ENCODE peak calls at places on chromosomes 3 and 15, in four cellular contexts. One of them, this sample, is unnamed.

GRCh38 chr3:107184375-107184774 is 192.9 kb upstream of the CCDC54 start:
- DNase-seq in A549: no peak
- DNase-seq in HepG2: no peak
- DNase-seq in IMR-90: peak
- DNase-seq in this sample: no peak

GRCh38 chr3:159620281-159620680 is 368.4 kb upstream of the IL12A start:
- DNase-seq in A549: no peak
- DNase-seq in HepG2: no peak
- DNase-seq in IMR-90: no peak
- DNase-seq in this sample: no peak

GRCh38 chr3:115626006-115626409 is 2.7 kb downstream of the GAP43 start:
- DNase-seq in A549: no peak
- DNase-seq in HepG2: no peak
- DNase-seq in IMR-90: no peak
- DNase-seq in this sample: no peak

GRCh38 chr3:180433172-180433571 is 168.8 kb upstream of the TTC14 start:
- DNase-seq in A549: no peak
- DNase-seq in HepG2: no peak
- DNase-seq in IMR-90: peak
- DNase-seq in this sample: no peak

GRCh38 chr15:98503970-98504369 is 144.4 kb upstream of the IGF1R start:
- DNase-seq in A549: no peak
- DNase-seq in HepG2: no peak
- DNase-seq in IMR-90: peak
- DNase-seq in this sample: no peak

GRCh38 chr3:166829896-166830295 is 550.2 kb downstream of the ZBBX start:
- DNase-seq in A549: peak
- DNase-seq in HepG2: peak
- DNase-seq in IMR-90: no peak
- DNase-seq in this sample: no peak

GRCh38 chr15:61051570-61052031 is 177.5 kb downstream of the RORA start:
- DNase-seq in A549: peak
- DNase-seq in HepG2: peak
- DNase-seq in IMR-90: peak
- DNase-seq in this sample: no peak

GRCh38 chr15:93319121-93319814 is 230.3 kb upstream of the RGMA start:
- DNase-seq in A549: no peak
- DNase-seq in HepG2: no peak
- DNase-seq in IMR-90: no peak
- DNase-seq in this sample: peak

GRCh38 chr3:31011383-31011782 is 116.9 kb upstream of the GADL1 start:
- DNase-seq in A549: no peak
- DNase-seq in HepG2: no peak
- DNase-seq in IMR-90: no peak
- DNase-seq in this sample: no peak

GRCh38 chr3:45105855-45106655 is 40.1 kb downstream of the CDCP1 start:
- DNase-seq in A549: no peak
- DNase-seq in HepG2: no peak
- DNase-seq in IMR-90: peak
- DNase-seq in this sample: peak

GRCh38 chr3:9316881-9317341 is 45.9 kb upstream of the THUMPD3 start:
- DNase-seq in A549: no peak
- DNase-seq in HepG2: no peak
- DNase-seq in IMR-90: peak
- DNase-seq in this sample: no peak

GRCh38 chr15:64847016-64847415 is 5.3 kb downstream of the PLEKHO2 start:
- DNase-seq in A549: no peak
- DNase-seq in HepG2: no peak
- DNase-seq in IMR-90: no peak
- DNase-seq in this sample: no peak

GRCh38 chr3:45140392-45140791 is 5.8 kb downstream of the CDCP1 start:
- DNase-seq in A549: no peak
- DNase-seq in HepG2: no peak
- DNase-seq in IMR-90: peak
- DNase-seq in this sample: no peak

GRCh38 chr3:72035606-72036005 is 250.7 kb upstream of the PROK2 start:
- DNase-seq in A549: no peak
- DNase-seq in HepG2: no peak
- DNase-seq in IMR-90: no peak
- DNase-seq in this sample: no peak

GRCh38 chr3:197454014-197454413 is 101.8 kb downstream of the BDH1 start:
- DNase-seq in A549: no peak
- DNase-seq in HepG2: peak
- DNase-seq in IMR-90: no peak
- DNase-seq in this sample: no peak

GRCh38 chr3:13452490-13453335 is 27.4 kb upstream of the HDAC11 start:
- DNase-seq in A549: peak
- DNase-seq in HepG2: peak
- DNase-seq in IMR-90: peak
- DNase-seq in this sample: peak

GRCh38 chr3:124467980-124468902 is 262.0 kb upstream of the UMPS start:
- DNase-seq in A549: peak
- DNase-seq in HepG2: peak
- DNase-seq in IMR-90: peak
- DNase-seq in this sample: peak

GRCh38 chr3:15286022-15286421 is 46.4 kb downstream of the SH3BP5 start:
- DNase-seq in A549: no peak
- DNase-seq in HepG2: no peak
- DNase-seq in IMR-90: no peak
- DNase-seq in this sample: no peak

GRCh38 chr15:48777645-48778337 is 33.1 kb downstream of the CEP152 start:
- DNase-seq in A549: no peak
- DNase-seq in HepG2: no peak
- DNase-seq in IMR-90: peak
- DNase-seq in this sample: no peak

GRCh38 chr3:61684386-61684785 is 123.0 kb downstream of the PTPRG start:
- DNase-seq in A549: no peak
- DNase-seq in HepG2: no peak
- DNase-seq in IMR-90: no peak
- DNase-seq in this sample: no peak

GRCh38 chr3:122255757-122256439 is 69.2 kb upstream of the CSTA start:
- DNase-seq in A549: no peak
- DNase-seq in HepG2: peak
- DNase-seq in IMR-90: peak
- DNase-seq in this sample: no peak

GRCh38 chr15:44719293-44719999 is 8.1 kb downstream of the B2M start:
- DNase-seq in A549: no peak
- DNase-seq in HepG2: peak
- DNase-seq in IMR-90: peak
- DNase-seq in this sample: no peak

GRCh38 chr3:121918779-121919483 is 24.7 kb downstream of the SLC15A2 start:
- DNase-seq in A549: no peak
- DNase-seq in HepG2: no peak
- DNase-seq in IMR-90: peak
- DNase-seq in this sample: no peak

GRCh38 chr15:62639906-62640605 is 402.5 kb upstream of the TPM1 start:
- DNase-seq in A549: no peak
- DNase-seq in HepG2: no peak
- DNase-seq in IMR-90: no peak
- DNase-seq in this sample: no peak

GRCh38 chr3:184380210-184380626 is 364 bp downstream of the CHRD start:
- DNase-seq in A549: peak
- DNase-seq in HepG2: peak
- DNase-seq in IMR-90: no peak
- DNase-seq in this sample: peak

GRCh38 chr3:188051801-188052228 is 102.1 kb upstream of the LPP start:
- DNase-seq in A549: no peak
- DNase-seq in HepG2: no peak
- DNase-seq in IMR-90: no peak
- DNase-seq in this sample: no peak

GRCh38 chr3:104831076-104831475 is 535.6 kb upstream of the ALCAM start:
- DNase-seq in A549: no peak
- DNase-seq in HepG2: no peak
- DNase-seq in IMR-90: peak
- DNase-seq in this sample: no peak

GRCh38 chr3:121574449-121574848 is 6.7 kb downstream of the ARGFX start:
- DNase-seq in A549: no peak
- DNase-seq in HepG2: peak
- DNase-seq in IMR-90: peak
- DNase-seq in this sample: peak

GRCh38 chr15:45648521-45649200 is 13.8 kb downstream of the SQOR start:
- DNase-seq in A549: peak
- DNase-seq in HepG2: peak
- DNase-seq in IMR-90: peak
- DNase-seq in this sample: no peak

GRCh38 chr3:134937256-134938023 is 142.4 kb downstream of the EPHB1 start:
- DNase-seq in A549: no peak
- DNase-seq in HepG2: no peak
- DNase-seq in IMR-90: no peak
- DNase-seq in this sample: no peak

GRCh38 chr3:190807719-190808375 is 54.6 kb downstream of the GMNC start:
- DNase-seq in A549: no peak
- DNase-seq in HepG2: peak
- DNase-seq in IMR-90: no peak
- DNase-seq in this sample: no peak

GRCh38 chr3:160183375-160184076 is 41.7 kb upstream of the C3orf80 start:
- DNase-seq in A549: no peak
- DNase-seq in HepG2: no peak
- DNase-seq in IMR-90: peak
- DNase-seq in this sample: no peak

GRCh38 chr3:110814170-110815007 is 257.2 kb upstream of the NECTIN3 start:
- DNase-seq in A549: no peak
- DNase-seq in HepG2: no peak
- DNase-seq in IMR-90: peak
- DNase-seq in this sample: no peak

DNA sequence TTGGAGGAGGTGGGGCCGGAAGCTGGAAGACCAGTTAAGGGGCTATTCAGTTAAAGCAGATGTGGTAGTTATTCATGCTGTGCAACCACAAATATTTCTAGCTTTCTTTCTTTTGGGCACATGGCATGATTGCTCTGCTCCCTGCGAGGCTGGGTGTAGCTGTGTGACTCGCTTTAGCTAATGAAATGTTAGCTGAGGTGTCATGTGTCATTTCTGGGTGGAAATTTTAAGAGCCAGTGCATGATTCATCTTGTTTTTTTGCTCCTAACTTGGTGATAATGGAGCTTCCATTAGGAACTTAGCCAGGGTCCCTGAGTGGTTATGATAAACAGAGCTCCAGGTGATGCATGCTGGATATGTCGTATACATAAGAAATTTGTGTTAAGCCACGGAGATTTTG is 300.6 kb downstream of the SATB1 start:
- DNase-seq in A549: no peak
- DNase-seq in HepG2: no peak
- DNase-seq in IMR-90: peak
- DNase-seq in this sample: no peak
- TF ChIP-seq SMC3 in A549: no peak
- TF ChIP-seq SMC3 in HepG2: no peak
- TF ChIP-seq SMC3 in IMR-90: no peak
- TF ChIP-seq SMC3 in this sample: no peak

DNA sequence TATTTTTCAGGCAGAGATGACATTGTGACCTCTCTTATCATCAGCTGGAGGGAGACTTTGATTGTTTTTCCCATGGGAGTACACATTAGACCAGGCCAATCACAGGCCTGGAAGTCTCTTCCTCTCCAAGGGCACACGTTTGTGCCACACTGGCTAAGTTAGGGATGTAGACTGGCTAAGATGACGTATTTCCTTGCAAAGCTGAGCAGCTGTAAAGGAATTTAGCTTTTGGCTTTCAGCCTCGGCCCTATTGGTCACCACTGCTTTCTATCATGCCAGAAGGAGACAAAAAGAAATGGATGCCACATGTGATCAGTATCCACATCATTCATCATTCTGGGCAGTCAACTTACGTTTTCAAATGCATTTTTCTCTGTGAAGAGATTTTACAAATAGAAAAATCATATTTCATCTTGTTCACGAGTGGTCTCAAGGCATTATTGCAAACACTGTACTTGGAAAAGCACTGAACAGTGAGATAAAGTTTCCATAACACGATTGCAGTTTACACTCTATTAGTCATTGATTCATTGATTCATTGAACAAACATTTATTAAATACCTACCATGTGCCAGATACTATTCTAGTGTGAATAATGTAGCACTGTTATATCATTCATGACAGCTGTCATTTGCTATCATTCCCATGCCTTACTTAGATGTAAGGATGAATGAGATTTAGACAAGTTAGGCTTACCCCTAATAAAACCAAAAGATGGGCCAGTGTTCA is 27.0 kb upstream of the RNF7 start:
- DNase-seq in A549: no peak
- DNase-seq in HepG2: no peak
- DNase-seq in IMR-90: peak
- DNase-seq in this sample: no peak
- TF ChIP-seq MAZ in A549: no peak
- TF ChIP-seq MAZ in HepG2: no peak
- TF ChIP-seq MAZ in IMR-90: no peak
- TF ChIP-seq MAZ in this sample: no peak

GRCh38 chr3:101635954-101636798 is 40.8 kb downstream of the ZBTB11 start:
- DNase-seq in A549: peak
- DNase-seq in HepG2: peak
- DNase-seq in IMR-90: peak
- DNase-seq in this sample: peak

GRCh38 chr3:101639280-101639963 is 37.5 kb downstream of the ZBTB11 start:
- DNase-seq in A549: no peak
- DNase-seq in HepG2: no peak
- DNase-seq in IMR-90: no peak
- DNase-seq in this sample: no peak

GRCh38 chr3:101640256-101640655 is 36.7 kb downstream of the ZBTB11 start:
- DNase-seq in A549: no peak
- DNase-seq in HepG2: no peak
- DNase-seq in IMR-90: no peak
- DNase-seq in this sample: no peak

GRCh38 chr3:101637461-101637860 is 39.5 kb downstream of the ZBTB11 start:
- DNase-seq in A549: no peak
- DNase-seq in HepG2: no peak
- DNase-seq in IMR-90: no peak
- DNase-seq in this sample: peak

DNA sequence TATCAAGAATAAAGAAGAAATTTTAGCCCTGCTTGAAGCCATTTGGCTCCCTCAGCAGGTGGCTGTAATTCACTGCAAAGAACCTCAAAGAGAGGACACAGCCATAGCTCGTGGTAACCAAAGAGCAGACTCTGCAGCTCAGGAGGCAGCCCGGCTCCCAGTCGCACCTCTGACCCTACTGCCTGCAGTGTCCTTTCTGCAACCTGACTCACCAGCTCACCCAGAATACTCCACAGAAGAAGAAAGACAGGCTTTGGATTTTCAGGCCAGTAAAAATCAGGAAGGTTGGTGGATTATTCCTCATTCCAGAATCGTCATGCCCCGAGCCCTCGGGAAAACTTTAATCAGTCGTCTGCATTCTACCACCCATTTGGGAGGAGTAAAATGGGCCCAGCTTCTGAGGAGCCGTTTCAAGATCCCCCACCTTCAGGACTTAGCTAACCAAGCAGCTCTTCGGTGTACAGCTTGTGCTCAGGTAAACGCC is 38.6 kb downstream of the ZBTB11 start:
- DNase-seq in A549: no peak
- DNase-seq in HepG2: peak
- DNase-seq in IMR-90: no peak
- DNase-seq in this sample: peak
- TF ChIP-seq RAD21 in A549: peak
- TF ChIP-seq RAD21 in HepG2: no peak
- TF ChIP-seq RAD21 in IMR-90: no peak
- TF ChIP-seq RAD21 in this sample: peak

GRCh38 chr3:32349184-32349583 is 42.5 kb upstream of the CMTM7 start:
- DNase-seq in A549: no peak
- DNase-seq in HepG2: peak
- DNase-seq in IMR-90: no peak
- DNase-seq in this sample: no peak

GRCh38 chr3:32347286-32348125 is 44.1 kb upstream of the CMTM7 start:
- DNase-seq in A549: no peak
- DNase-seq in HepG2: no peak
- DNase-seq in IMR-90: no peak
- DNase-seq in this sample: no peak
- TF ChIP-seq SMC3 in A549: no peak
- TF ChIP-seq SMC3 in HepG2: no peak
- TF ChIP-seq SMC3 in IMR-90: no peak
- TF ChIP-seq SMC3 in this sample: no peak